ENCODE peak calls at places on chromosomes 1 and 21, in seven cellular contexts. R is nephron progenitor cell, T is fibroblast of mammary gland, B is B cell, Q is Calu3, I is progenitor cell of endocrine pancreas, W is chondrocyte. E is an unnamed sample.

GRCh38 chr1:32540589-32540988 is 1.4 kb downstream of the ZBTB8A start:
- DNase-seq in I (no peak), R (no peak), T (no peak), Q (no peak), B (no peak), W (no peak), E (no peak)

GRCh38 chr21:29376556-29376955 is 77.8 kb downstream of the BACH1 start:
- DNase-seq in T (peak), W (no peak), R (peak), B (peak), Q (peak), I (no peak), E (peak)

GRCh38 chr1:9724706-9725476 is 73.4 kb downstream of the PIK3CD start:
- DNase-seq in W (no peak), T (peak), B (peak), R (peak), Q (peak), I (peak), E (peak)

GRCh38 chr1:43454270-43455011 is 710 bp upstream of the HYI start:
- DNase-seq in I (peak), Q (peak), B (peak), R (no peak), W (no peak), T (peak), E (peak)

GRCh38 chr1:241423541-241424479 is 66.8 kb upstream of the RGS7 start:
- DNase-seq in T (peak), Q (peak), R (peak), B (peak), I (peak), W (no peak), E (peak)

GRCh38 chr1:28417441-28418277 is 48.1 kb downstream of the PHACTR4 start:
- DNase-seq in R (no peak), T (peak), I (no peak), Q (peak), B (no peak), W (no peak), E (peak)

GRCh38 chr1:211515090-211516023 is 23.4 kb upstream of the RD3 start:
- DNase-seq in T (peak), R (peak), B (peak), W (peak), I (peak), Q (peak), E (peak)

GRCh38 chr1:39540504-39541031 is 36.0 kb downstream of the PABPC4 start:
- DNase-seq in R (no peak), T (peak), W (no peak), B (no peak), I (no peak), Q (no peak), E (no peak)

GRCh38 chr1:6180215-6180577 is at the start of gene CHD5:
- DNase-seq in W (no peak), I (no peak), B (peak), Q (peak), T (no peak), R (peak), E (no peak)

GRCh38 chr1:17725084-17725718 is 29.9 kb upstream of the ACTL8 start:
- DNase-seq in B (no peak), Q (no peak), I (no peak), R (no peak), T (no peak), W (no peak), E (no peak)

GRCh38 chr1:222791006-222791710 is 23.7 kb upstream of the DISP1 start:
- DNase-seq in Q (no peak), R (no peak), W (no peak), I (no peak), T (no peak), B (no peak), E (no peak)

GRCh38 chr1:222798975-222799374 is 15.9 kb upstream of the DISP1 start:
- DNase-seq in T (no peak), B (no peak), Q (no peak), W (no peak), I (no peak), R (no peak), E (no peak)

GRCh38 chr1:222792744-222793143 is 22.1 kb upstream of the DISP1 start:
- DNase-seq in T (peak), W (no peak), Q (no peak), I (no peak), B (peak), R (no peak), E (peak)

GRCh38 chr1:222798111-222798510 is 16.7 kb upstream of the DISP1 start:
- DNase-seq in B (peak), W (no peak), Q (peak), T (peak), R (no peak), I (no peak), E (no peak)

GRCh38 chr1:222794656-222795474 is 20.0 kb upstream of the DISP1 start:
- DNase-seq in W (no peak), B (no peak), I (no peak), T (no peak), R (no peak), Q (no peak), E (no peak)
- TF ChIP-seq CTCF in W (peak), B (no peak), I (no peak), T (peak), R (no peak), Q (no peak), E (no peak)

DNA sequence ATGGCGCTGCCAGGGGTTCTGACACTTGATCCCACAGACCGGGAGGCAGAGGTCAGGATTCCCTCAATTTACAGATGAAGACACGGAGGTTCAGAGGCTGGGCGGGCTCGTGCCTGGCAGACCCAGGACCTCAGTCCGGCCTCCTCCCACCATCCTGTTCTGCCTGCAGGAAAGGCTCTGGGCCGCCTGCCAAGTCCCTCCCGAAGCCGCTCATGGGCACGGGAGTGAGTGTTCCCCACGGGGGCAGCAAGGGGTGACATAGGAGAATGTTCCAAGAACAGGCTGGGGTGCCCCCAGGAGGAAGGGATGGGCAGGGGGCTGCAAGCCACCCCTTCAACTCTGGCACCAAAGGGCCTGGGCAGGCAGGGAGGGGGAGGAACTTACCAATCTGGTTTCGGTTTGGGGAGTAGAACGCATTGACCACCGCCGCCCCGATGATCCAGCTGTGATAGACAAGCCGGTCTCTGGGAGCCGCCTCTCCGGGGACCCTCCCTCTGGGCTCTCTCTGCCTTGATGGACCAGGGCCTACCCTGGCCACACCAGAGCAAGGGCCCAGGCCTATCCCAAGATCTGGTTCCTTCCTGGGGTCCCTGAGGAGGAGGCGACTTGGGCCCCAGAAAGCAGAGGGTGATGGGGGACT is 7.5 kb downstream of the PRXL2B start:
- DNase-seq in T (no peak), Q (peak), B (no peak), R (no peak), W (no peak), I (no peak), E (no peak)
- TF ChIP-seq CTCF in T (no peak), Q (no peak), B (no peak), R (no peak), W (no peak), I (no peak), E (no peak)

DNA sequence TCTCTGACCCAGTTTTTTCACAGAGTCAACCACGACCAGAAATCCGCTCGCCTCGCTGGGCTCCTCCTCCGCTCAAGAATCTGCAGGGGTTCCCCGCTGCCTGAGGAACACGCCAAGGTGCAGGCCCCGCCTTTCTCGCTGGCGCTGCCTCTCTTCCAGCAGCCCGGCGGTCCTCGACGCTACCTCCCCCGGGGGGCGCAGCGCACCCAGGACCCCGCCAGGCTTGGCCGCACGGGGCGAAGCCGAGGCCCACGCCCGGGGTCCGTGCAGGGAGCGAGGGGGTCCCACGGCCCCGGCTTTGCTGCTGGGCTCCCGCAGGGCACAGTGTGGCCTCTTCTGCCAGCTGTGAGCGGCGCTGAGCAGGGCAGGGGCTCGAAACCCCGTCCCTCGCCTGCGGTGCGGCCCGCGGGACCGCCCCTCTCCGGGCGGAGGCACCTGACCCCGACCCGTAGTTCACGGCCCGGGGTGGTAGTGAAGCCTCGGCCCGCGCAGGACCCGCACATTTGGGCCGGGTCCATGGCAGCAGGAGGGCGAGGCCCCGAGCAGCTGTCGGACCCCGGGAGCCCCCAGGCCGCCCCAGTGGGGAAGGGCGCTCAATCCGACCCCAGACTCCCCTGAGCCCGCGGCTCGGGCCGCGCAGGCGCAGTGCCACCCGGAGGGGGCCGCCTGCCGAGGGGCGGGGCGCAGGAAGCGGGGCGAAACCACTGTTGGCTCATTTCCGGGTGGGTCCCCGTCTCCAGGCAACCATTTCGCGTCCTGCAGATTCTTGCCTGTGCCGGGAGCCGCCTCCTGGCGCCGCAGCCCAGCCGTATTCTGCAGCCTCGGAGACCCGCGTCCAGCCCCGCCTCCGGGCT is 10.0 kb upstream of the MMEL1 start:
- DNase-seq in T (peak), W (no peak), R (peak), Q (peak), B (peak), I (peak), E (peak)
- TF ChIP-seq CTCF in T (no peak), W (peak), R (no peak), Q (no peak), B (no peak), I (peak), E (peak)

DNA sequence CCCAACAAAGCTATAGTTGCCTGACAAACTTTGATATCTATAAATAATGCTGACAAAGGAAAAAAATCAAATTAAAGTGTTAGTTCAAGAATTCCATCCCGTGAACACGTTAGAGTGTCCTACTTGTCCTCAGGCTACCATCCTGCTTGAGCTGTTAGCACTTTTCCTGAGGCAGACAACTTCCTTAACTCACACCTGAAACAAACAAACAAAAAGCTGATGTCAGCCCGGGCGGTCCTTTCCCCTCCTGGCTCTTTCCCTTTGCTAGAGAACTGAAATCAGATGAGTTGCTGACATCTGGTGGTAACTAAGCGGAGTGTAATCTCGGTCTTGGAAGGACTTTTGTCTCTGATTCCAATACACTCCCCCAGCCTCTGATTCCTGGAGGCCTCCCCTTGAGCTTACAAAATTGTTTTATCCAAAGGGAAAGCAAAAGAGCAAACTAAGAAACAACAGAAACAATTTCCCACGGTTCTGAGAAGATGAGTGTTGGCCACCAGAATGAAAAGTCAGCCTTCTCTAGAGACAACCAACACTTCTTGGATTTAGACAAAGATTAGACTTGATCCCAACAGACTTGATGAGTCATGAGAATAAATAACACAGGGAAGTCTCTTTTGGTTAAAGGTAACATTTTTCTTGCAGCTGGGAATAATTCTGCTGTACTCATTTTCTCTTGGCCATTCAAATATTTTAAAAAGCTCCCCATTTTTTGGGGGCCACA is 135.4 kb downstream of the PROX1 start:
- DNase-seq in I (peak), T (peak), R (peak), W (no peak), B (no peak), Q (peak), E (peak)
- TF ChIP-seq CTCF in I (peak), T (peak), R (peak), W (peak), B (no peak), Q (peak), E (peak)

GRCh38 chr1:83985048-83985447 is 13.9 kb downstream of the TTLL7 start:
- DNase-seq in Q (no peak), R (no peak), B (no peak), T (no peak), I (no peak), W (no peak), E (no peak)
- TF ChIP-seq CTCF in Q (no peak), R (no peak), B (no peak), T (no peak), I (no peak), W (no peak), E (no peak)

GRCh38 chr1:16187748-16188401 is 24.6 kb downstream of the ARHGEF19 start:
- DNase-seq in R (peak), T (peak), B (peak), I (peak), W (no peak), Q (peak), E (peak)

GRCh38 chr1:16191916-16192545 is 20.4 kb downstream of the ARHGEF19 start:
- DNase-seq in Q (no peak), W (no peak), B (no peak), I (no peak), R (no peak), T (no peak), E (no peak)

GRCh38 chr1:16189921-16190499 is 22.4 kb downstream of the ARHGEF19 start:
- DNase-seq in Q (no peak), B (no peak), R (no peak), I (no peak), W (no peak), T (no peak), E (no peak)

GRCh38 chr1:16189003-16189402 is 23.4 kb downstream of the ARHGEF19 start:
- DNase-seq in R (no peak), W (no peak), T (peak), B (no peak), Q (no peak), I (no peak), E (no peak)

DNA sequence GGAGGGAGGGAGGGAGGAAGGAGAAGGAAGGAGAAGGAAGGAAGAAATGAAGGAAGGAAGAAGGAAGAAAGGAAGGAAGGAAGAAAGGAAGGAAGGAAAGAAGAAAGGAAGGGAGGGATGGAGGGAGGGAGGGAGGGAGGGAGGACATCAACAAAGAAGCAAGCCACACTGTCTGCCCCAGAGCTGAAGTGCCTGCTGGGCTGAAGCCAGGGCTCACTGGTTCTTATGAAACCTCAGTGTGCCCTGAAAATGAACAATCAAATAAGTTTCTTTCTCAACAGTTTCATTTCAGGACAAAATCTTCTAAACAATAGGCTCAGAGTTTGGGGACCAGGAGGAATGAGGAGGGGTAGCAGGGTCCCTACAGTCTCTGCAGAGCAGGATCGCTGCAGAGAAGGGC is 21.1 kb downstream of the ARHGEF19 start:
- DNase-seq in Q (no peak), T (no peak), R (no peak), W (no peak), B (no peak), I (no peak), E (no peak)
- TF ChIP-seq CTCF in Q (no peak), T (no peak), R (no peak), W (no peak), B (no peak), I (no peak), E (no peak)

E was measured in GM13977.